ENCODE peak calls at places on chromosomes 16 and 17, in six cellular contexts. C is ascending aorta; W is aorta; A is A549; V is GM23248; D is effector memory CD4-positive, alpha-beta T cell. M is an unnamed sample.
A peak's percentile ranks its signal among the peaks of the same experiment; 100 is the strongest.

GRCh38 chr17:11296994-11297393 is 56.0 kb downstream of the SHISA6 start:
- DNase-seq in D (no peak), C (no peak), W (no peak), V (no peak), A (peak; percentile 44), M (no peak)

GRCh38 chr17:19718613-19719364 is 2.4 kb upstream of the SLC47A2 start:
- DNase-seq in V (no peak), D (no peak), W (no peak), C (no peak), A (no peak), M (no peak)

GRCh38 chr17:31598921-31599571 is 207.6 kb downstream of the RAB11FIP4 start:
- DNase-seq in A (no peak), V (no peak), D (no peak), C (no peak), W (no peak), M (no peak)

GRCh38 chr17:48609754-48610281 is 999 bp downstream of the HOXB7 start:
- DNase-seq in A (no peak), C (no peak), V (no peak), W (no peak), D (no peak), M (no peak)

GRCh38 chr17:50353600-50354195 is 7.8 kb downstream of the XYLT2 start:
- DNase-seq in V (no peak), W (peak; percentile 73), A (no peak), C (no peak), D (no peak), M (no peak)

GRCh38 chr16:89325861-89326471 is 108.5 kb downstream of the ZNF778 start:
- DNase-seq in V (peak; percentile 92), W (peak; percentile 73), C (no peak), D (no peak), A (peak; percentile 66), M (peak; percentile 47)

GRCh38 chr17:57295526-57296023 is 39.3 kb downstream of the MSI2 start:
- DNase-seq in W (no peak), D (no peak), V (no peak), C (no peak), A (no peak), M (no peak)

GRCh38 chr16:85152414-85153030 is 40.2 kb upstream of the CIBAR2 start:
- DNase-seq in C (no peak), A (no peak), D (no peak), V (no peak), W (no peak), M (no peak)

GRCh38 chr16:75433732-75434413 is 570 bp upstream of the CFDP1 start:
- DNase-seq in C (peak; percentile 40), D (peak; percentile 55), W (no peak), V (peak; percentile 95), A (peak; percentile 69), M (no peak)

GRCh38 chr17:40319651-40320550 is 10.9 kb downstream of the RARA start:
- DNase-seq in A (no peak), C (no peak), V (peak; percentile 53), W (no peak), D (peak; percentile 89), M (peak; percentile 53)

GRCh38 chr17:39400547-39401411 is 647 bp downstream of the FBXL20 start:
- DNase-seq in V (peak; percentile 66), D (no peak), A (no peak), W (peak; percentile 80), C (no peak), M (peak; percentile 24)

GRCh38 chr16:27080870-27081269 is 14.1 kb downstream of the C16orf82 start:
- DNase-seq in W (no peak), D (no peak), A (peak; percentile 35), C (no peak), V (peak; percentile 19), M (no peak)

GRCh38 chr16:81283044-81283443 is 31.7 kb upstream of the GAN start:
- DNase-seq in D (no peak), W (no peak), C (no peak), A (no peak), V (no peak), M (no peak)

GRCh38 chr17:35245196-35245486 is 2.3 kb downstream of the SLFN5 start:
- DNase-seq in V (peak; percentile 95), D (no peak), A (peak; percentile 63), W (no peak), C (no peak), M (no peak)

GRCh38 chr17:9052921-9053320 is 31.6 kb downstream of the NTN1 start:
- DNase-seq in A (no peak), W (no peak), C (no peak), V (no peak), D (no peak), M (no peak)

DNA sequence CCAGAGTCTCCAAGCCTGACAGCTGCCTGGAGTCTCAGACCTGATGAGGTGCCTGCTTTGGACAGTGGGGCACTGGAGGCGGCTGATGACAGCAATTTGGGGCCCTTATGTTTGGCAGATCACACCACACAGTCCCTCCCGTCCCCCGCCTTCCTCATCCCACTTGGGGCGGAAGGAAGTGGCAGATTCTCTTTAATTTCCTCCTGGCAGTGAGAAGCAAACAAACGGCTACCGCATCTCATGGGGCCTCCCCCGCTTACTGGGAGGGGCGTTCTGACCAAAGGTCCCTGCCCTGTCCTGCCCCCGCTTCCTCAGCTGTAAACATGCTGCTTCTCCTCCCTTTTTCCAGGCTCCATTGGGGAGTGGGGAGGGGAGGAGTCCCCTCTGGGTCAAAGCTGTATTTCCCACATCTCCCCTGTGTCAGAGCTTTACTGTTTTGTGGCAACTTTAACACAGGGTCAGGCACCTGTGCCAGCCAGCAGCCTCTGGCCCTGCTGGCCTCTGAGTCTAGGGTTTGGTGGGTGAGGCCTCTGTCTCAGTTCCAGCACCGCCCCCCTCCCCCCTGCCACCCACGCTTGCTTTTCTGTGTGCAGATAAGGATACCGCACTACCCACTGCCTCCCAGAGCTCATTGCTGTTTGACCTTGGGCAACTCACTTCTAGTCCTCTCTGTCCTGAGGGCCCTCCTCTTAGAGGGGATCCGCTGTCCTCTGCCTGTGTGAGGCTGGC is 5.4 kb upstream of the NFATC3 start:
- DNase-seq in A (no peak), D (peak; percentile 52), C (no peak), W (peak; percentile 81), V (no peak), M (peak; percentile 83)
- H3K27ac ChIP-seq in A (no peak overlapping the region), D (peak overlapping the region; percentile 68), C (peak overlapping the region; percentile 50), W (no peak overlapping the region), V (no peak overlapping the region), M (peak overlapping the region; percentile 97)

GRCh38 chr17:64728041-64728695 is 66.1 kb upstream of the SMURF2 start:
- DNase-seq in D (no peak), V (peak; percentile 9), C (no peak), A (no peak), W (peak; percentile 36), M (no peak)

GRCh38 chr17:64718058-64718457 is 56.0 kb upstream of the SMURF2 start:
- DNase-seq in C (no peak), V (no peak), D (no peak), A (no peak), W (no peak), M (no peak)

DNA sequence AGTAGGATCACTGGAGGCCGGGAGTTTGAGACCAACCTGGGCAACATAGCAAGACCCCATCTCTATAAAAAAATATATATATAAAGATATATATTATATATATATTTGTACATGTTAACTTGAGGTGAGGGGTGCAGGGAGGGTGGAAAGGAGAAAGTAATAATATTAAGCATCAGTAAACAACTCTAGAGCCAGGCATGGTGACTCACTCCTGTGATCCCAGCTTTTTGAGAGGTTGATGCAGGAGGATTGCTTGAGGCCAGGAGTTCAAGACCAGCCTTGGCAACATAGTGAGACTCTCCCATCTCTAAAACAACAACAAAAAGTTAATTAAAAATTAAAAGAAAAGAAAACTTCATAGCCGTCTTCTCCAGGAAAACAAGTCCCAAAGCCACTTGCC is 61.7 kb upstream of the SMURF2 start:
- DNase-seq in D (no peak), V (peak; percentile 44), C (no peak), W (no peak), A (no peak), M (no peak)
- H3K4me1 ChIP-seq in D (no peaks in the 10 kb centered on the region), V (peaks cover 38% of the 10 kb centered on the region), C (no peaks in the 10 kb centered on the region), W (no peaks in the 10 kb centered on the region), A (peaks cover 19% of the 10 kb centered on the region), M (peaks cover 15% of the 10 kb centered on the region)

DNA sequence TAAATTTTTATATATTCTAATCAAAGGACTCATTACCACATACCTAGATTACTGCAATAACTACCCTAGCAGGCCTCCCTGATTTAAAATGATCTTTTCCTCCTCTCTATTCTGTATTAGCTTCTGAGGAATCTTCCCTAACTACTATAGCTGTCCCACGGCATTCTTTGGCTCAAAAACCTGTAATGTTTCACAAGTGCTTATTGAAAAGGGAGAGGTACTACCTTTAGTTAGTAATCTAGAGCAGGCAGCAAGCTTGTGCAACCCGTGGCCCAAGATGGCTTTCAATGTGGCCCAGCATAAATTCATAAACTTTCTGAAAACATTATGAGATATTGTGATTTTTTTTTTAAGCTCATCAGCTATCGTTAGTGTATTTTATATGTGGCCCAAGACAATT is 71.0 kb upstream of the CORO6 start:
- DNase-seq in W (no peak), V (no peak), D (no peak), A (no peak), C (no peak), M (no peak)
- H3K9me3 ChIP-seq in W (no peaks in the 10 kb centered on the region), V (no peaks in the 10 kb centered on the region), D (no peaks in the 10 kb centered on the region), A (no peaks in the 10 kb centered on the region), C (no peaks in the 10 kb centered on the region), M (no peaks in the 10 kb centered on the region)

GRCh38 chr17:14323522-14323981 is 22.7 kb downstream of the HS3ST3B1 start:
- DNase-seq in D (no peak), W (no peak), C (no peak), V (no peak), A (no peak), M (no peak)
- H3K27ac ChIP-seq in D (no peak overlapping the region), W (no peak overlapping the region), C (no peak overlapping the region), V (no peak overlapping the region), A (no peak overlapping the region), M (no peak overlapping the region)

GRCh38 chr17:17714261-17714866 is 33.1 kb downstream of the RAI1 start:
- DNase-seq in A (no peak), V (no peak), C (no peak), D (no peak), W (no peak), M (no peak)
- H3K4me1 ChIP-seq in A (peaks cover 75% of the 10 kb centered on the region), V (peaks cover 44% of the 10 kb centered on the region), C (peaks cover 5% of the 10 kb centered on the region), D (no peaks in the 10 kb centered on the region), W (no peaks in the 10 kb centered on the region), M (peaks cover 84% of the 10 kb centered on the region)

DNA sequence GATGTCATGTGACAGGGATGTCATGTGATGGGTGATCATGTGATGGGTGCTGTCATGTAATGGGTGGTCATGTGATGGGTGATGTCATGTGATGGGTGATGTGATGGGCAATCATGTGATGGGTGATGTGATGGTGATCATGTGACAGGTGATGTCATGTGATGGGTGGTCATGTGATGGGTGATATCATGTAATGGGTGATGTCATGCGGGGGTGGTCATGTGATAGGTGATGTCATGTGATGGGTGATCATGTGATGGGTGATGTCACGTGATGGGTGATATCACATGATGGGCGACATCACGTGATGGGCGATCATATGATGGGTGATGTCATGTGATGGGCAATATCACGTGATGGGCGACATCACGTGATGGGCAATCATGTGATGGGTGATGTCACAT is 16.6 kb downstream of the CD300LB start:
- DNase-seq in D (peak; percentile 34), V (peak; percentile 76), W (no peak), C (no peak), A (peak; percentile 43), M (no peak)
- H3K9me3 ChIP-seq in D (no peaks in the 10 kb centered on the region), V (no peaks in the 10 kb centered on the region), W (no peaks in the 10 kb centered on the region), C (no peaks in the 10 kb centered on the region), A (peaks cover 18% of the 10 kb centered on the region), M (peaks cover 5% of the 10 kb centered on the region)

M was measured in left ventricle myocardium inferior.